ENCODE peak calls at places on chromosome 11, in seven cellular contexts. D, G, V, S, U, Y and L are unnamed samples.
A peak's percentile ranks its signal among the peaks of the same experiment; 100 is the strongest.

GRCh38 chr11:54558407-54558806 is 45.4 kb downstream of the OR4C46 start:
- DNase-seq in D (no peak), G (no peak), V (no peak), S (peak; percentile 3), U (no peak), Y (no peak), L (no peak)

GRCh38 chr11:2932850-2933251 is 3.6 kb upstream of the PHLDA2 start:
- DNase-seq in D (no peak), G (no peak), V (no peak), S (no peak), U (no peak), Y (peak; percentile 58), L (peak; percentile 51)

GRCh38 chr11:57638811-57639320 is 10.8 kb downstream of the YPEL4 start:
- DNase-seq in D (peak; percentile 44), G (no peak), V (no peak), S (no peak), U (peak; percentile 59), Y (no peak), L (no peak)

GRCh38 chr11:45144126-45145082 is 2.0 kb upstream of the PRDM11 start:
- DNase-seq in D (no peak), G (no peak), V (no peak), S (peak; percentile 6), U (no peak), Y (no peak), L (peak; percentile 4)

GRCh38 chr11:20158597-20159257 is 1.5 kb downstream of the DBX1 start:
- DNase-seq in D (peak; percentile 81), G (peak; percentile 12), V (peak; percentile 24), S (no peak), U (peak; percentile 95), Y (peak; percentile 44), L (no peak)

GRCh38 chr11:64152841-64153691 is 12.8 kb downstream of the MACROD1 start:
- DNase-seq in D (peak; percentile 78), G (peak; percentile 58), V (peak; percentile 52), S (peak; percentile 60), U (peak; percentile 76), Y (peak; percentile 76), L (peak; percentile 72)

GRCh38 chr11:60168306-60168705 is 14.6 kb downstream of the MS4A6A start:
- DNase-seq in D (no peak), G (peak; percentile 14), V (no peak), S (no peak), U (no peak), Y (peak; percentile 69), L (no peak)

GRCh38 chr11:8041576-8041975 is 39.4 kb upstream of the TUB start:
- DNase-seq in D (no peak), G (no peak), V (no peak), S (no peak), U (no peak), Y (no peak), L (no peak)

GRCh38 chr11:6472934-6473333 is 807 bp downstream of the TRIM3 start:
- DNase-seq in D (no peak), G (no peak), V (no peak), S (no peak), U (no peak), Y (no peak), L (no peak)

GRCh38 chr11:6474806-6475500 is 1.2 kb upstream of the TRIM3 start:
- DNase-seq in D (no peak), G (no peak), V (no peak), S (no peak), U (no peak), Y (no peak), L (no peak)

GRCh38 chr11:6474423-6474792 is 667 bp upstream of the TRIM3 start:
- DNase-seq in D (no peak), G (no peak), V (no peak), S (no peak), U (no peak), Y (no peak), L (no peak)

GRCh38 chr11:6475936-6476335 is 2.2 kb upstream of the TRIM3 start:
- DNase-seq in D (peak; percentile 49), G (no peak), V (no peak), S (no peak), U (peak; percentile 15), Y (peak; percentile 48), L (no peak)

DNA sequence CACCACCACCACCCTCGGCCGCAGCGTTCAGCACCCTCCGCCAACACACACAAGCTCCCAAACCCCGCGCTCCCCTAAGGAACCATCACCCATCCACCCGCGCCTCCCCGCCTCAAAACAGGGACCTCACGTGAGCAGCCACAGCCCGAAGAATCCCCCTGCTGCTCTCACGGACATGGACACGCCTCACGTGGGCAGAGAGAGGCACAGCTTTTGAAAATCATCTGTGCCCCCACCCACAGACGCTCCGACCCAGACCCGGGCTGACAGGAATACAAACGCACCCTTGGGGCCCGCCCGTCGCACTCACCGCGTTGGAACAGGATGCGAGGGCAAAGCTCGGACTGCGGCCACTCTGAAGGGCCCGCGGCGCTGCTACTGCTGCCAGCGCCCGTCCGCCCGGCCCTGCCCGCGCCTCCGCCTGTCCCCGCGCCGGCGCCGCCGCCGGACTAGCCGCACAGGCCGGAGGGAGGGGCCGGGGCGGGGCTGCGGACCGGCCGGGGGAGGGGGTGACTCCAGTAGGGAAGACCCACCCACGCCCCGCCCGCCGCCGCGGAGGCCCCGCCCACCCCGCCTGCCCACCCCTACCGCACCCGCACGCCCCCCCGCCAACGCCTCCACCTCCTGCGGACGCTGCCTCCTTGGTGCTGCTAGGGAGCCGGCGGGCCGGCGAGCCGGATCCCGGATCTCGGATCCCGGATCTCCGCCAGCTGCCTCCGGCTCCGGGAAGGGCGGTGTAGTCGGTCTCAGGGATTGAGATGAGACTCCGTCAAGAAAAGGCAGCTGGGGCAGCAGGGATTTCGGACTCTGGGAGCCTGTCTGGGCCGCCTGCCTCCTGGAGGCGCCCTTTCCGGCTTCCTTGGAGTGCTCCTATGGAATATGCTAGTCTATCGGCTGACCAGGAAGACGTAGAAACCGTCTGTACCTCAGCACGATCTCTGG is at the start of gene TRIM3:
- DNase-seq in D (peak; percentile 91), G (peak; percentile 82), V (peak; percentile 87), S (peak; percentile 81), U (peak; percentile 97), Y (peak; percentile 82), L (peak; percentile 61)
- TF ChIP-seq CTCF in D (no peak), G (no peak), V (no peak), S (no peak), U (peak; percentile 49), Y (peak; percentile 49), L (no peak)

GRCh38 chr11:35232961-35233360 is 94.0 kb downstream of the CD44 start:
- DNase-seq in D (no peak), G (no peak), V (no peak), S (no peak), U (no peak), Y (no peak), L (no peak)

GRCh38 chr11:35231074-35231473 is 92.1 kb downstream of the CD44 start:
- DNase-seq in D (no peak), G (no peak), V (no peak), S (no peak), U (no peak), Y (no peak), L (no peak)

GRCh38 chr11:35223429-35223828 is 84.5 kb downstream of the CD44 start:
- DNase-seq in D (no peak), G (no peak), V (no peak), S (no peak), U (peak; percentile 30), Y (no peak), L (no peak)

GRCh38 chr11:35227551-35228341 is 88.8 kb downstream of the CD44 start:
- DNase-seq in D (no peak), G (no peak), V (no peak), S (no peak), U (no peak), Y (peak; percentile 30), L (no peak)
- TF ChIP-seq CTCF in D (no peak), G (no peak), V (no peak), S (no peak), U (no peak), Y (no peak), L (no peak)

GRCh38 chr11:113314389-113315301 is at the start of gene TTC12:
- DNase-seq in D (peak; percentile 97), G (peak; percentile 94), V (peak; percentile 93), S (peak; percentile 74), U (peak; percentile 94), Y (peak; percentile 93), L (peak; percentile 95)

GRCh38 chr11:113311536-113311935 is 2.8 kb upstream of the TTC12 start:
- DNase-seq in D (no peak), G (no peak), V (no peak), S (no peak), U (no peak), Y (no peak), L (no peak)

GRCh38 chr11:113316251-113316650 is 1.9 kb downstream of the TTC12 start:
- DNase-seq in D (no peak), G (no peak), V (no peak), S (no peak), U (no peak), Y (no peak), L (no peak)

GRCh38 chr11:113314065-113314388 is 356 bp upstream of the TTC12 start:
- DNase-seq in D (no peak), G (no peak), V (no peak), S (no peak), U (no peak), Y (no peak), L (no peak)

GRCh38 chr11:113313601-113314000 is 782 bp upstream of the TTC12 start:
- DNase-seq in D (no peak), G (no peak), V (no peak), S (no peak), U (no peak), Y (peak; percentile 41), L (no peak)
- TF ChIP-seq CTCF in D (no peak), G (no peak), V (no peak), S (no peak), U (no peak), Y (no peak), L (no peak)

GRCh38 chr11:119421351-119421750 is 1.6 kb downstream of the THY1 start:
- DNase-seq in D (no peak), G (peak; percentile 46), V (no peak), S (no peak), U (no peak), Y (no peak), L (no peak)

GRCh38 chr11:119419246-119419645 is 3.7 kb downstream of the THY1 start:
- DNase-seq in D (no peak), G (no peak), V (no peak), S (no peak), U (no peak), Y (no peak), L (no peak)

GRCh38 chr11:119420631-119421030 is 2.3 kb downstream of the THY1 start:
- DNase-seq in D (no peak), G (no peak), V (no peak), S (no peak), U (no peak), Y (no peak), L (no peak)

GRCh38 chr11:119418759-119419158 is 4.2 kb downstream of the THY1 start:
- DNase-seq in D (no peak), G (no peak), V (no peak), S (no peak), U (no peak), Y (no peak), L (no peak)

DNA sequence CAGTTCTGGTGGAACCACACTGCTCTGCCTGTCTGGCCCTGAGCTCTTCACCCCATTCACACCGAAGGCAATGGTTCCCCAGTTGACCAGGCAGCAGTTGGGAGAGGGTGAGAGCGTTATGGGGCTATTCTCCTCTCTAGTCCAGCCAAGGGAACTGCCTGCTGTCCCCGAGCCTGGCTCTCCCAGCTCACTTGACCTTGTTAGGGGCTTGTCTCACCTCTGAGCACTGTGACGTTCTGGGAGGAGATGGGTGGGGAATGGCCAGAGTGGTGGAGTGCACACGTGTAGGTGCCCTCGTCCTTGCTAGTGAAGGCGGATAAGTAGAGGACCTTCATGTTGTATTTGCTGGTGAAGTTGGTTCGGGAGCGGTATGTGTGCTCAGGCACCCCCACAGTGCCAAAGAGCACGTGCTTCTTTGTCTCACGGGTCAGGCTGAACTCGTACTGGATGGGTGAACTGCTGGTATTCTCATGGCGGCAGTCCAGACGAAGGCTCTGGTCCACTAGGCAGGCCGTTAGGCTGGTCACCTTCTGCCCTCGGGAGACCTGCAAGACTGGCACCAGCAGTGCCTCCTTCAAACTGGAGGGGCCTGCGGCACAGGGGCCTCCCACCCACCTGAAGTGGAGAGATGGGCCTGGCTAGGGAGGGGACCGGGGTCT is 3.0 kb downstream of the THY1 start:
- DNase-seq in D (no peak), G (no peak), V (no peak), S (no peak), U (no peak), Y (no peak), L (no peak)
- TF ChIP-seq CTCF in D (no peak), G (no peak), V (no peak), S (no peak), U (no peak), Y (no peak), L (no peak)